ENCODE peak calls at places on chromosomes 2 and 18, in ten cellular contexts. One of them, this sample, is unnamed.

GRCh38 chr2:217095511-217096205 is 235.8 kb upstream of the TNP1 start:
- DNase-seq in A549: no peak
- DNase-seq in KBM-7: no peak
- DNase-seq in T-helper 22 cell: no peak
- DNase-seq in heart left ventricle: no peak
- DNase-seq in cardiac fibroblast: no peak
- DNase-seq in HTR-8/SVneo: no peak
- DNase-seq in activated CD4-positive, alpha-beta T cell treated with anti-CD3 and anti-CD28 coated beads, Interleukin-2, amount 10 ng/mL, durations not matched to agents 7 days and 5 days: no peak
- DNase-seq in islet precursor cell: peak
- DNase-seq in mesendoderm: no peak
- DNase-seq in this sample: no peak

GRCh38 chr2:241011296-241011600 is 12.8 kb downstream of the SNED1 start:
- DNase-seq in A549: no peak
- DNase-seq in KBM-7: no peak
- DNase-seq in T-helper 22 cell: no peak
- DNase-seq in heart left ventricle: no peak
- DNase-seq in cardiac fibroblast: no peak
- DNase-seq in HTR-8/SVneo: no peak
- DNase-seq in activated CD4-positive, alpha-beta T cell treated with anti-CD3 and anti-CD28 coated beads, Interleukin-2, amount 10 ng/mL, durations not matched to agents 7 days and 5 days: peak
- DNase-seq in islet precursor cell: peak
- DNase-seq in mesendoderm: no peak
- DNase-seq in this sample: no peak

GRCh38 chr2:200416878-200417277 is 93.0 kb downstream of the KCTD18 start:
- DNase-seq in A549: no peak
- DNase-seq in KBM-7: no peak
- DNase-seq in T-helper 22 cell: no peak
- DNase-seq in heart left ventricle: no peak
- DNase-seq in cardiac fibroblast: no peak
- DNase-seq in HTR-8/SVneo: no peak
- DNase-seq in activated CD4-positive, alpha-beta T cell treated with anti-CD3 and anti-CD28 coated beads, Interleukin-2, amount 10 ng/mL, durations not matched to agents 7 days and 5 days: no peak
- DNase-seq in islet precursor cell: peak
- DNase-seq in mesendoderm: no peak
- DNase-seq in this sample: no peak

GRCh38 chr2:233818639-233819621 is 35.4 kb downstream of the HJURP start:
- DNase-seq in A549: no peak
- DNase-seq in KBM-7: no peak
- DNase-seq in T-helper 22 cell: no peak
- DNase-seq in heart left ventricle: no peak
- DNase-seq in cardiac fibroblast: no peak
- DNase-seq in HTR-8/SVneo: no peak
- DNase-seq in activated CD4-positive, alpha-beta T cell treated with anti-CD3 and anti-CD28 coated beads, Interleukin-2, amount 10 ng/mL, durations not matched to agents 7 days and 5 days: no peak
- DNase-seq in islet precursor cell: peak
- DNase-seq in mesendoderm: no peak
- DNase-seq in this sample: no peak

GRCh38 chr2:150672311-150672710 is 184.8 kb upstream of the RND3 start:
- DNase-seq in A549: no peak
- DNase-seq in KBM-7: no peak
- DNase-seq in T-helper 22 cell: no peak
- DNase-seq in heart left ventricle: no peak
- DNase-seq in cardiac fibroblast: no peak
- DNase-seq in HTR-8/SVneo: no peak
- DNase-seq in activated CD4-positive, alpha-beta T cell treated with anti-CD3 and anti-CD28 coated beads, Interleukin-2, amount 10 ng/mL, durations not matched to agents 7 days and 5 days: no peak
- DNase-seq in islet precursor cell: no peak
- DNase-seq in mesendoderm: no peak
- DNase-seq in this sample: no peak

GRCh38 chr2:76867854-76868253 is 654.3 kb downstream of the LRRTM4 start:
- DNase-seq in A549: no peak
- DNase-seq in KBM-7: no peak
- DNase-seq in T-helper 22 cell: no peak
- DNase-seq in heart left ventricle: no peak
- DNase-seq in cardiac fibroblast: peak
- DNase-seq in HTR-8/SVneo: no peak
- DNase-seq in activated CD4-positive, alpha-beta T cell treated with anti-CD3 and anti-CD28 coated beads, Interleukin-2, amount 10 ng/mL, durations not matched to agents 7 days and 5 days: no peak
- DNase-seq in islet precursor cell: no peak
- DNase-seq in mesendoderm: peak
- DNase-seq in this sample: no peak

GRCh38 chr2:235302263-235302662 is 191.6 kb upstream of the AGAP1 start:
- DNase-seq in A549: no peak
- DNase-seq in KBM-7: no peak
- DNase-seq in T-helper 22 cell: no peak
- DNase-seq in heart left ventricle: no peak
- DNase-seq in cardiac fibroblast: no peak
- DNase-seq in HTR-8/SVneo: no peak
- DNase-seq in activated CD4-positive, alpha-beta T cell treated with anti-CD3 and anti-CD28 coated beads, Interleukin-2, amount 10 ng/mL, durations not matched to agents 7 days and 5 days: no peak
- DNase-seq in islet precursor cell: no peak
- DNase-seq in mesendoderm: no peak
- DNase-seq in this sample: no peak

GRCh38 chr2:17981936-17982335 is 103.5 kb downstream of the KCNS3 start:
- DNase-seq in A549: no peak
- DNase-seq in KBM-7: no peak
- DNase-seq in T-helper 22 cell: no peak
- DNase-seq in heart left ventricle: no peak
- DNase-seq in cardiac fibroblast: no peak
- DNase-seq in HTR-8/SVneo: no peak
- DNase-seq in activated CD4-positive, alpha-beta T cell treated with anti-CD3 and anti-CD28 coated beads, Interleukin-2, amount 10 ng/mL, durations not matched to agents 7 days and 5 days: no peak
- DNase-seq in islet precursor cell: no peak
- DNase-seq in mesendoderm: no peak
- DNase-seq in this sample: no peak

GRCh38 chr2:235716875-235717496 is 223.1 kb downstream of the AGAP1 start:
- DNase-seq in A549: no peak
- DNase-seq in KBM-7: no peak
- DNase-seq in T-helper 22 cell: no peak
- DNase-seq in heart left ventricle: no peak
- DNase-seq in cardiac fibroblast: peak
- DNase-seq in HTR-8/SVneo: no peak
- DNase-seq in activated CD4-positive, alpha-beta T cell treated with anti-CD3 and anti-CD28 coated beads, Interleukin-2, amount 10 ng/mL, durations not matched to agents 7 days and 5 days: no peak
- DNase-seq in islet precursor cell: no peak
- DNase-seq in mesendoderm: no peak
- DNase-seq in this sample: no peak

GRCh38 chr18:55251186-55251995 is 292.1 kb upstream of the CCDC68 start:
- DNase-seq in A549: no peak
- DNase-seq in KBM-7: no peak
- DNase-seq in T-helper 22 cell: no peak
- DNase-seq in heart left ventricle: no peak
- DNase-seq in cardiac fibroblast: peak
- DNase-seq in HTR-8/SVneo: no peak
- DNase-seq in activated CD4-positive, alpha-beta T cell treated with anti-CD3 and anti-CD28 coated beads, Interleukin-2, amount 10 ng/mL, durations not matched to agents 7 days and 5 days: no peak
- DNase-seq in islet precursor cell: no peak
- DNase-seq in mesendoderm: peak
- DNase-seq in this sample: peak

GRCh38 chr2:103805746-103806145 is 1043.9 kb downstream of the TMEM182 start:
- DNase-seq in A549: no peak
- DNase-seq in KBM-7: no peak
- DNase-seq in T-helper 22 cell: no peak
- DNase-seq in heart left ventricle: no peak
- DNase-seq in cardiac fibroblast: no peak
- DNase-seq in HTR-8/SVneo: no peak
- DNase-seq in activated CD4-positive, alpha-beta T cell treated with anti-CD3 and anti-CD28 coated beads, Interleukin-2, amount 10 ng/mL, durations not matched to agents 7 days and 5 days: no peak
- DNase-seq in islet precursor cell: no peak
- DNase-seq in mesendoderm: no peak
- DNase-seq in this sample: no peak

GRCh38 chr2:216695401-216695821 is at the start of gene IGFBP5:
- DNase-seq in A549: no peak
- DNase-seq in KBM-7: no peak
- DNase-seq in T-helper 22 cell: no peak
- DNase-seq in heart left ventricle: peak
- DNase-seq in cardiac fibroblast: peak
- DNase-seq in HTR-8/SVneo: peak
- DNase-seq in activated CD4-positive, alpha-beta T cell treated with anti-CD3 and anti-CD28 coated beads, Interleukin-2, amount 10 ng/mL, durations not matched to agents 7 days and 5 days: no peak
- DNase-seq in islet precursor cell: peak
- DNase-seq in mesendoderm: peak
- DNase-seq in this sample: peak